ENCODE peak calls at places on chromosomes 13 and 19, in ten cellular contexts. Q is NCI-H69; J is Calu3; C is stomach; W is upper lobe of left lung; O is RWPE1; V is GM12891; R is effector memory CD4-positive, alpha-beta T cell; S is occipital lobe; Y is NAMALWA. D is an unnamed sample.

GRCh38 chr13:99870541-99870940 is 101.0 kb downstream of the ZIC5 start:
- DNase-seq in Q (peak), J (no peak), C (no peak), W (no peak), O (no peak), V (no peak), R (no peak), S (no peak), Y (no peak), D (no peak)

GRCh38 chr19:33393286-33394005 is 19.9 kb downstream of the CEBPG start:
- DNase-seq in Q (peak), J (no peak), C (no peak), W (peak), O (no peak), V (peak), R (no peak), S (no peak), Y (no peak), D (no peak)

GRCh38 chr13:24613755-24614154 is 66.5 kb upstream of the ATP12A start:
- DNase-seq in Q (no peak), J (no peak), C (no peak), W (peak), O (no peak), V (no peak), R (no peak), S (no peak), Y (no peak), D (no peak)

GRCh38 chr19:54017266-54017665 is 25.8 kb downstream of the CACNG6 start:
- DNase-seq in Q (peak), J (no peak), C (no peak), W (no peak), O (no peak), V (no peak), R (no peak), S (no peak), Y (no peak), D (no peak)

GRCh38 chr19:4277051-4277700 is 1.9 kb upstream of the SHD start:
- DNase-seq in Q (peak), J (no peak), C (no peak), W (no peak), O (no peak), V (no peak), R (no peak), S (no peak), Y (no peak), D (no peak)

GRCh38 chr13:73259061-73259908 is 200.5 kb downstream of the KLF5 start:
- DNase-seq in Q (peak), J (no peak), C (no peak), W (no peak), O (no peak), V (no peak), R (no peak), S (no peak), Y (no peak), D (no peak)

GRCh38 chr13:50393641-50394040 is 378.4 kb downstream of the KCNRG start:
- DNase-seq in Q (peak), J (no peak), C (no peak), W (no peak), O (no peak), V (no peak), R (no peak), S (no peak), Y (no peak), D (no peak)

GRCh38 chr13:94412870-94413269 is 66.6 kb downstream of the DCT start:
- DNase-seq in Q (peak), J (no peak), C (no peak), W (no peak), O (no peak), V (no peak), R (no peak), S (no peak), Y (no peak), D (no peak)

GRCh38 chr13:94710081-94710809 is 2.1 kb downstream of the SOX21 start:
- DNase-seq in Q (peak), J (no peak), C (no peak), W (no peak), O (no peak), V (no peak), R (no peak), S (no peak), Y (no peak), D (no peak)

D was measured in CD4-positive, alpha-beta memory T cell.